ENCODE peak calls at places on chromosomes 4 and X, in four cellular contexts. E is A549, L is HepG2, Z is GM12878. T is an unnamed sample.

GRCh38 chrX:47380268-47380667 is 9.9 kb downstream of the ZNF157 start:
- DNase-seq in E (no peak), L (peak), Z (peak), T (no peak)

GRCh38 chrX:101206471-101206870 is 13.1 kb upstream of the DRP2 start:
- DNase-seq in E (peak), L (peak), Z (no peak), T (peak)

GRCh38 chrX:43899878-43900815 is 17.9 kb upstream of the MAOB start:
- DNase-seq in E (no peak), L (no peak), Z (no peak), T (no peak)

GRCh38 chrX:40097492-40098263 is at the start of gene BCOR:
- DNase-seq in E (peak), L (no peak), Z (no peak), T (peak)

GRCh38 chrX:11267311-11267910 is 25.8 kb upstream of the AMELX start:
- DNase-seq in E (peak), L (peak), Z (no peak), T (no peak)

GRCh38 chr4:80694178-80694577 is 336.3 kb upstream of the BMP3 start:
- DNase-seq in E (no peak), L (peak), Z (no peak), T (no peak)

GRCh38 chr4:15689540-15689939 is 7.9 kb downstream of the FAM200B start:
- DNase-seq in E (no peak), L (no peak), Z (no peak), T (no peak)

GRCh38 chr4:145731026-145731425 is 51.1 kb downstream of the C4orf51 start:
- DNase-seq in E (peak), L (peak), Z (no peak), T (no peak)

GRCh38 chr4:56078866-56079265 is 130.1 kb downstream of the CEP135 start:
- DNase-seq in E (no peak), L (no peak), Z (no peak), T (no peak)

GRCh38 chr4:55397024-55397520 is 1.3 kb downstream of the TMEM165 start:
- DNase-seq in E (no peak), L (no peak), Z (no peak), T (peak)

DNA sequence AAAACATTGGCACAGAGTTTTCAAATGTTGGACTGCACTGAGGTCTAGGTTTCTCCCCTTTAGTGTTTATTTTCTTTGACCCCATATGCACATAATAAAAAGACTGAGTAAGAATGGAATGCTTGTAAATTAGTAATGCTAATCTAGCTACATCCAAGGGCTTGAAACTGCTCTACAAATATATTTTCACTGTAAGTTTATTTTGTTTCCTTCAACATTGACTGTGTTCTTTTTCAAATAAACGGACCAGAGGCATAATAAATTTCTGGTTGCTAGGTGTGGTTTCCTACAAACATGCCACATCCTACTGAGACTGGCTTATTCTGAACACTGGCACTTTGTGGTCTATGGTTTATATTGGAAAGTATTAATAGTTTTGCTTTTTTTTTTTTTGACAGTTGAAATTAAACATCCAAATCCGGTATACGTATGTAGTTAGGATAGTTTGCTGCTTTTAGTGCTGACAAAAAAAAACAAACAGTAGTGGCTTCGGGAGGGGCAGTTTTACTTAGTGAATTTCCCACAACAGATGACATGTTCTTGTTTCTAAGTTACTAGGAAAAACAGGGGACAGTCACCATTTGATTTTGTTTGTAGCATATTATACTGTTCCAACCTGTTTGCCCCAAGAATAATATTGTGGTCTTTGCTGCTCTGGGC is 13.2 kb downstream of the CA5B start:
- DNase-seq in E (peak), L (no peak), Z (no peak), T (no peak)
- H3K4me2 ChIP-seq in E (peak), L (no peak), Z (no peak), T (no peak)

GRCh38 chrX:66074920-66075879 is 35.3 kb upstream of the VSIG4 start:
- DNase-seq in E (no peak), L (no peak), Z (peak), T (no peak)
- TF ChIP-seq PBX3 in E (no peak), L (no peak), Z (no peak), T (no peak)

GRCh38 chr4:12636191-12636590 is 847.9 kb downstream of the RAB28 start:
- DNase-seq in E (no peak), L (no peak), Z (no peak), T (no peak)
- H3K4me2 ChIP-seq in E (no peak), L (no peak), Z (no peak), T (no peak)

DNA sequence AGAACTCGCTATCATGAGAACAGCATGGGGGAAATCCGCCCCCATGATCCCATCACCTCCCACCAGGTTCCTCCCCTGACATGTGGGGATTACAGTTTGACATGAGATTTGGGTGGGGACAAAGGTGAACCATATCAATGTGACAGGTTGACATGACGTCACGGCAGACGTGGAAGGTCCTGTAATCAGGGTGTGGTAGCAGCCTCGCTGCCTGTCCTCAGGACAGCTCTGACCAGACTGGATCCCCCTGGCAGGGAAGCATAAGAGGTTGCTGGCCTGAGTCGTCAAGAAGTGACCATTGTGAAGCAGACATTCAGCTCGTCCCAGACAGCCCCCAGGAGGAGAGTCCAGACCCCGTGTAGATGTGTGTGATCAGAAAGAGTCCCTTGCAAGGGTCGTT is 104.6 kb downstream of the TNIP2 start:
- DNase-seq in E (no peak), L (no peak), Z (no peak), T (no peak)
- TF ChIP-seq PBX3 in E (no peak), L (no peak), Z (no peak), T (no peak)

GRCh38 chr4:5708829-5709680 is 696 bp upstream of the EVC2 start:
- DNase-seq in E (no peak), L (no peak), Z (no peak), T (no peak)
- H3K4me2 ChIP-seq in E (peak), L (peak), Z (peak), T (no peak)

GRCh38 chrX:28997716-28998115 is 410.5 kb downstream of the IL1RAPL1 start:
- DNase-seq in E (no peak), L (no peak), Z (no peak), T (no peak)
- TF ChIP-seq PBX3 in E (no peak), L (no peak), Z (no peak), T (no peak)

DNA sequence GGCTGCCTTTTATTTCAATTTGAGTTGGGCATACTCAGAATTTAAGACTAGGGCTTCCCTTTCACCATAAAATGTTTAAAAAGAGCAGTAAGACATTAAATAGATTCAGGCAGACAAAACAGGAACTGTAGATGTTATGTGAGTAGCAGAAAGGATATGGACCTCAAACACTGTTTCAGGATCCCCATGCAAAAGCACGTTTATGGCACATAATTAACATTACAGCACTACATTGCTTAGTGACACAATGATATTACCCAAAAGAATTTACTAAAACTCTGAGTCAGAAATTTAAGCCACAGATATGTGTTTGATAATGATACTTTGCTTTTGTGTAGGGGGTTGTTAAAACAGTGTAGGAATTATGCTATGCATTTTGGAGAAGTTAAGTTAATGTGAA is 266.3 kb downstream of the PDGFC start:
- DNase-seq in E (no peak), L (no peak), Z (no peak), T (no peak)
- H3K4me2 ChIP-seq in E (no peak), L (no peak), Z (no peak), T (no peak)

GRCh38 chr4:140932646-140933045 is 176.5 kb upstream of the TBC1D9 start:
- DNase-seq in E (no peak), L (no peak), Z (no peak), T (no peak)

GRCh38 chr4:140943486-140943885 is 187.3 kb upstream of the TBC1D9 start:
- DNase-seq in E (no peak), L (no peak), Z (no peak), T (no peak)

GRCh38 chr4:140935259-140935658 is 179.1 kb upstream of the TBC1D9 start:
- DNase-seq in E (no peak), L (no peak), Z (no peak), T (peak)

GRCh38 chr4:140940589-140940988 is 184.4 kb upstream of the TBC1D9 start:
- DNase-seq in E (no peak), L (no peak), Z (no peak), T (no peak)

DNA sequence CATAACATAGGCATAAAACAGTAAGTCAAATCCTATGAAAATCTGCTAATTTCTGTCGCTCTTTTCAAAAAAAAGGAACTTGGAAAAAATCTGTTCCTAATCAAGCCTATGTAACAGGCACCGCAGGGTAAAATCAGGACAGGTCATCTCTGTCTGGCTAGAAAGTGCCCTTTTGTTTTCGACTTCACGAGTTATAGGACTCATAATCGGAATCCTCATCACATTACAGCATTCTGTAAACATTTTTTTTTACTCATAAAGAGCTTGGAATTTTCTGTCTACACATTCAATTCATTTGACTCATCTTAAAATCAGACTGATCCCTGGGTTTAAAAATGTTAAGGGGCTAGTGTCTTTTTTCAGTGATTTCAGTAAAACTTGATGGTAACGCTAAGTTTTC is 181.7 kb upstream of the TBC1D9 start:
- DNase-seq in E (peak), L (no peak), Z (no peak), T (peak)
- TF ChIP-seq PBX3 in E (no peak), L (no peak), Z (no peak), T (peak)